ENCODE peak calls at places on chromosomes 1 and 21, in five cellular contexts. One of them, this sample, is unnamed.
A peak's percentile ranks its signal among the peaks of the same experiment; 100 is the strongest.

GRCh38 chr1:3774503-3775247 is 2.1 kb downstream of the SMIM1 start:
- DNase-seq in RPMI8226: no peak
- DNase-seq in Ammon's horn: no peak
- DNase-seq in T-cell: no peak
- DNase-seq in EL: no peak
- DNase-seq in this sample: no peak

GRCh38 chr1:33400153-33400552 is 30.7 kb downstream of the PHC2 start:
- DNase-seq in Ammon's horn: no peak
- DNase-seq in T-cell: no peak
- DNase-seq in RPMI8226: no peak
- DNase-seq in EL: no peak
- DNase-seq in this sample: no peak

GRCh38 chr21:17495680-17496079 is 17.2 kb upstream of the CXADR start:
- DNase-seq in EL: no peak
- DNase-seq in T-cell: no peak
- DNase-seq in Ammon's horn: peak; percentile 29
- DNase-seq in RPMI8226: no peak
- DNase-seq in this sample: peak; percentile 67

GRCh38 chr1:201282931-201283829 is at the start of gene PKP1:
- DNase-seq in T-cell: no peak
- DNase-seq in Ammon's horn: no peak
- DNase-seq in RPMI8226: no peak
- DNase-seq in EL: peak; percentile 65
- DNase-seq in this sample: no peak

GRCh38 chr1:91572044-91572443 is 71.4 kb downstream of the CDC7 start:
- DNase-seq in EL: no peak
- DNase-seq in RPMI8226: peak; percentile 65
- DNase-seq in Ammon's horn: no peak
- DNase-seq in T-cell: no peak
- DNase-seq in this sample: no peak

GRCh38 chr1:31215083-31215570 is 24.6 kb downstream of the NKAIN1 start:
- DNase-seq in Ammon's horn: no peak
- DNase-seq in RPMI8226: no peak
- DNase-seq in T-cell: no peak
- DNase-seq in EL: no peak
- DNase-seq in this sample: no peak

GRCh38 chr1:115275216-115275615 is 62.8 kb downstream of the NGF start:
- DNase-seq in T-cell: no peak
- DNase-seq in Ammon's horn: no peak
- DNase-seq in EL: peak; percentile 39
- DNase-seq in RPMI8226: no peak
- DNase-seq in this sample: no peak

GRCh38 chr1:38291906-38292521 is 245.4 kb upstream of the POU3F1 start:
- DNase-seq in EL: no peak
- DNase-seq in RPMI8226: no peak
- DNase-seq in T-cell: no peak
- DNase-seq in Ammon's horn: no peak
- DNase-seq in this sample: no peak

GRCh38 chr1:59237905-59238304 is 59.0 kb upstream of the FGGY start:
- DNase-seq in RPMI8226: peak; percentile 64
- DNase-seq in T-cell: no peak
- DNase-seq in Ammon's horn: no peak
- DNase-seq in EL: no peak
- DNase-seq in this sample: no peak

GRCh38 chr1:172758242-172758641 is 99.3 kb downstream of the FASLG start:
- DNase-seq in RPMI8226: no peak
- DNase-seq in T-cell: no peak
- DNase-seq in Ammon's horn: no peak
- DNase-seq in EL: no peak
- DNase-seq in this sample: no peak

GRCh38 chr1:60173729-60174128 is 100.2 kb upstream of the C1orf87 start:
- DNase-seq in RPMI8226: no peak
- DNase-seq in T-cell: no peak
- DNase-seq in EL: no peak
- DNase-seq in Ammon's horn: no peak
- DNase-seq in this sample: no peak

GRCh38 chr1:184428604-184429003 is 41.8 kb downstream of the C1orf21 start:
- DNase-seq in RPMI8226: no peak
- DNase-seq in Ammon's horn: no peak
- DNase-seq in EL: no peak
- DNase-seq in T-cell: no peak
- DNase-seq in this sample: no peak

GRCh38 chr21:31665397-31665796 is 5.9 kb downstream of the SOD1 start:
- DNase-seq in T-cell: no peak
- DNase-seq in Ammon's horn: peak; percentile 51
- DNase-seq in RPMI8226: no peak
- DNase-seq in EL: peak; percentile 26
- DNase-seq in this sample: no peak

GRCh38 chr1:1437904-1438376 is 2.5 kb downstream of the VWA1 start:
- DNase-seq in RPMI8226: peak; percentile 58
- DNase-seq in EL: peak; percentile 29
- DNase-seq in Ammon's horn: no peak
- DNase-seq in T-cell: no peak
- DNase-seq in this sample: no peak

GRCh38 chr21:44325386-44326271 is 13.6 kb downstream of the CFAP410 start:
- DNase-seq in T-cell: no peak
- DNase-seq in EL: no peak
- DNase-seq in Ammon's horn: no peak
- DNase-seq in RPMI8226: no peak
- DNase-seq in this sample: no peak

GRCh38 chr1:31683997-31684396 is 19.8 kb downstream of the COL16A1 start:
- DNase-seq in T-cell: no peak
- DNase-seq in Ammon's horn: no peak
- DNase-seq in EL: no peak
- DNase-seq in RPMI8226: peak; percentile 71
- DNase-seq in this sample: no peak

GRCh38 chr21:42645211-42646075 is 8.0 kb upstream of the PDE9A start:
- DNase-seq in RPMI8226: no peak
- DNase-seq in T-cell: no peak
- DNase-seq in EL: no peak
- DNase-seq in Ammon's horn: no peak
- DNase-seq in this sample: no peak

GRCh38 chr1:41365320-41365633 is 4.0 kb downstream of the FOXO6 start:
- DNase-seq in Ammon's horn: no peak
- DNase-seq in T-cell: no peak
- DNase-seq in EL: no peak
- DNase-seq in RPMI8226: no peak
- DNase-seq in this sample: no peak

GRCh38 chr1:67575861-67576260 is 109.1 kb upstream of the GADD45A start:
- DNase-seq in Ammon's horn: no peak
- DNase-seq in T-cell: no peak
- DNase-seq in EL: peak; percentile 87
- DNase-seq in RPMI8226: no peak
- DNase-seq in this sample: no peak

GRCh38 chr1:224879404-224879803 is 50.1 kb upstream of the DNAH14 start:
- DNase-seq in Ammon's horn: peak; percentile 51
- DNase-seq in EL: peak; percentile 44
- DNase-seq in T-cell: no peak
- DNase-seq in RPMI8226: no peak
- DNase-seq in this sample: no peak

GRCh38 chr1:95084317-95085176 is 11.8 kb upstream of the ALG14 start:
- DNase-seq in EL: peak; percentile 42
- DNase-seq in T-cell: peak; percentile 4
- DNase-seq in RPMI8226: peak; percentile 7
- DNase-seq in Ammon's horn: peak; percentile 67
- DNase-seq in this sample: peak; percentile 63

GRCh38 chr1:46077669-46078068 is 54.8 kb downstream of the PIK3R3 start:
- DNase-seq in EL: no peak
- DNase-seq in T-cell: no peak
- DNase-seq in RPMI8226: no peak
- DNase-seq in Ammon's horn: no peak
- DNase-seq in this sample: no peak

GRCh38 chr1:36585760-36586072 is 103.0 kb upstream of the CSF3R start:
- DNase-seq in Ammon's horn: no peak
- DNase-seq in EL: no peak
- DNase-seq in RPMI8226: no peak
- DNase-seq in T-cell: no peak
- DNase-seq in this sample: no peak

GRCh38 chr1:170731566-170732261 is 67.8 kb downstream of the PRRX1 start:
- DNase-seq in RPMI8226: no peak
- DNase-seq in T-cell: no peak
- DNase-seq in EL: no peak
- DNase-seq in Ammon's horn: no peak
- DNase-seq in this sample: no peak

GRCh38 chr21:37665230-37666024 is 250.8 kb downstream of the KCNJ6 start:
- DNase-seq in T-cell: no peak
- DNase-seq in RPMI8226: no peak
- DNase-seq in EL: no peak
- DNase-seq in Ammon's horn: no peak
- DNase-seq in this sample: no peak

GRCh38 chr1:215418876-215419442 is 148.1 kb upstream of the KCTD3 start:
- DNase-seq in RPMI8226: no peak
- DNase-seq in Ammon's horn: no peak
- DNase-seq in EL: peak; percentile 8
- DNase-seq in T-cell: no peak
- DNase-seq in this sample: no peak

GRCh38 chr1:20184997-20185833 is 681 bp upstream of the UBXN10 start:
- DNase-seq in RPMI8226: no peak
- DNase-seq in T-cell: peak; percentile 33
- DNase-seq in EL: no peak
- DNase-seq in Ammon's horn: no peak
- DNase-seq in this sample: no peak

GRCh38 chr1:22334860-22335550 is 116.6 kb upstream of the ZBTB40 start:
- DNase-seq in T-cell: no peak
- DNase-seq in RPMI8226: no peak
- DNase-seq in EL: no peak
- DNase-seq in Ammon's horn: no peak
- DNase-seq in this sample: no peak

This sample was measured in cerebellum.